ENCODE peak calls at places on chromosome 17, in seven cellular contexts. One of them, this sample, is unnamed.

GRCh38 chr17:48541574-48542113 is 3.3 kb downstream of the HOXB2 start:
- DNase-seq in hepatic stellate cell: peak
- DNase-seq in iPS DF 6.9: no peak
- DNase-seq in fibroblast of lung: peak
- DNase-seq in HTR-8/SVneo: peak
- DNase-seq in T-helper 9 cell: peak
- DNase-seq in uterus: peak
- DNase-seq in this sample: no peak

GRCh38 chr17:4440690-4441686 is 7.2 kb downstream of the SPNS3 start:
- DNase-seq in iPS DF 6.9: no peak
- DNase-seq in fibroblast of lung: no peak
- DNase-seq in HTR-8/SVneo: no peak
- DNase-seq in T-helper 9 cell: no peak
- DNase-seq in hepatic stellate cell: no peak
- DNase-seq in uterus: no peak
- DNase-seq in this sample: no peak

GRCh38 chr17:81553616-81554181 is 1.5 kb upstream of the FAAP100 start:
- DNase-seq in iPS DF 6.9: no peak
- DNase-seq in hepatic stellate cell: peak
- DNase-seq in uterus: peak
- DNase-seq in fibroblast of lung: peak
- DNase-seq in T-helper 9 cell: no peak
- DNase-seq in HTR-8/SVneo: peak
- DNase-seq in this sample: no peak

GRCh38 chr17:80511222-80512180 is 33.1 kb upstream of the RPTOR start:
- DNase-seq in HTR-8/SVneo: no peak
- DNase-seq in hepatic stellate cell: no peak
- DNase-seq in fibroblast of lung: no peak
- DNase-seq in uterus: no peak
- DNase-seq in T-helper 9 cell: no peak
- DNase-seq in iPS DF 6.9: no peak
- DNase-seq in this sample: no peak

GRCh38 chr17:70906808-70907207 is 737.5 kb downstream of the KCNJ2 start:
- DNase-seq in T-helper 9 cell: no peak
- DNase-seq in HTR-8/SVneo: no peak
- DNase-seq in hepatic stellate cell: no peak
- DNase-seq in iPS DF 6.9: no peak
- DNase-seq in uterus: no peak
- DNase-seq in fibroblast of lung: peak
- DNase-seq in this sample: no peak

GRCh38 chr17:81557276-81558114 is 5.3 kb upstream of the FAAP100 start:
- DNase-seq in fibroblast of lung: no peak
- DNase-seq in iPS DF 6.9: no peak
- DNase-seq in hepatic stellate cell: no peak
- DNase-seq in T-helper 9 cell: no peak
- DNase-seq in uterus: no peak
- DNase-seq in HTR-8/SVneo: no peak
- DNase-seq in this sample: no peak

GRCh38 chr17:50565559-50566350 is 5.2 kb downstream of the CACNA1G start:
- DNase-seq in fibroblast of lung: no peak
- DNase-seq in hepatic stellate cell: no peak
- DNase-seq in HTR-8/SVneo: no peak
- DNase-seq in iPS DF 6.9: no peak
- DNase-seq in uterus: no peak
- DNase-seq in T-helper 9 cell: no peak
- DNase-seq in this sample: peak

GRCh38 chr17:79183221-79184158 is 108.9 kb downstream of the ENGASE start:
- DNase-seq in iPS DF 6.9: no peak
- DNase-seq in HTR-8/SVneo: peak
- DNase-seq in T-helper 9 cell: no peak
- DNase-seq in uterus: no peak
- DNase-seq in fibroblast of lung: no peak
- DNase-seq in hepatic stellate cell: no peak
- DNase-seq in this sample: no peak